ENCODE peak calls at places on chromosomes 6 and 20, in four cellular contexts. H is upper lobe of right lung, V is cardiac muscle cell, X is brain microvascular endothelial cell. J is an unnamed sample.

GRCh38 chr20:39800111-39800510 is 838.0 kb downstream of the DHX35 start:
- DNase-seq in X (peak; percentile 77), V (no peak), H (no peak), J (no peak)

GRCh38 chr20:63661959-63662812 is 4.1 kb downstream of the RTEL1 start:
- DNase-seq in X (no peak), V (no peak), H (no peak), J (no peak)

GRCh38 chr6:57262901-57263694 is 41.0 kb upstream of the RAB23 start:
- DNase-seq in X (peak; percentile 92), V (no peak), H (no peak), J (peak; percentile 93)

GRCh38 chr6:44667668-44668390 is 280.3 kb downstream of the CDC5L start:
- DNase-seq in H (no peak), X (no peak), V (peak; percentile 44), J (no peak)

GRCh38 chr20:48631114-48632016 is 196.4 kb downstream of the PREX1 start:
- DNase-seq in V (no peak), X (peak; percentile 29), H (no peak), J (no peak)

GRCh38 chr20:58086763-58087566 is 141.5 kb downstream of the ANKRD60 start:
- DNase-seq in V (peak; percentile 39), H (no peak), X (peak; percentile 36), J (no peak)

GRCh38 chr6:118876814-118877213 is 17.1 kb upstream of the ASF1A start:
- DNase-seq in V (no peak), H (no peak), X (peak; percentile 77), J (no peak)

GRCh38 chr6:149045404-149045803 is 272.1 kb upstream of the TAB2 start:
- DNase-seq in H (no peak), V (no peak), X (no peak), J (no peak)

GRCh38 chr6:160667854-160668481 is 3.9 kb upstream of the LPA start:
- DNase-seq in V (peak; percentile 2), X (no peak), H (no peak), J (no peak)

GRCh38 chr6:96990462-96990861 is 65.9 kb downstream of the KLHL32 start:
- DNase-seq in H (no peak), V (no peak), X (no peak), J (no peak)

GRCh38 chr6:18047406-18047805 is 60.0 kb upstream of the KIF13A start:
- DNase-seq in H (no peak), X (peak; percentile 39), V (no peak), J (no peak)

GRCh38 chr20:62772994-62773858 is 23.0 kb upstream of the MRGBP start:
- DNase-seq in H (no peak), V (no peak), X (no peak), J (peak; percentile 19)

GRCh38 chr6:92538926-92539325 is 880.4 kb downstream of the EPHA7 start:
- DNase-seq in X (no peak), V (no peak), H (no peak), J (no peak)

GRCh38 chr6:143179096-143179495 is 118.4 kb downstream of the AIG1 start:
- DNase-seq in V (no peak), H (no peak), X (no peak), J (no peak)

GRCh38 chr6:95413789-95414188 is 163.5 kb upstream of the MANEA start:
- DNase-seq in V (no peak), X (no peak), H (no peak), J (no peak)
- TF ChIP-seq CTCF in V (no peak), X (no peak), H (no peak), J (no peak)

GRCh38 chr6:150685860-150686259 is 86.2 kb downstream of the PLEKHG1 start:
- DNase-seq in H (peak; percentile 72), V (no peak), X (no peak), J (no peak)

GRCh38 chr6:150684715-150685459 is 85.2 kb downstream of the PLEKHG1 start:
- DNase-seq in H (no peak), V (no peak), X (no peak), J (no peak)

GRCh38 chr6:150684161-150684560 is 84.5 kb downstream of the PLEKHG1 start:
- DNase-seq in V (no peak), X (no peak), H (no peak), J (no peak)

GRCh38 chr6:150687508-150687907 is 87.8 kb downstream of the PLEKHG1 start:
- DNase-seq in X (no peak), H (no peak), V (no peak), J (no peak)

GRCh38 chr6:150686566-150686965 is 86.9 kb downstream of the PLEKHG1 start:
- DNase-seq in V (no peak), X (no peak), H (no peak), J (no peak)
- H3K4me3 ChIP-seq in V (no peak overlapping the region), X (no peak overlapping the region), H (no peak overlapping the region), J (no peak overlapping the region)

GRCh38 chr6:32842690-32843089 is 1.2 kb downstream of the PSMB8 start:
- DNase-seq in V (no peak), X (no peak), H (no peak), J (no peak)

GRCh38 chr6:32844839-32845372 is 1.1 kb upstream of the PSMB8 start:
- DNase-seq in X (no peak), V (no peak), H (no peak), J (no peak)

GRCh38 chr6:32843321-32843978 is 397 bp downstream of the PSMB8 start:
- DNase-seq in X (no peak), H (no peak), V (no peak), J (no peak)

GRCh38 chr6:32845381-32845884 is 1.6 kb upstream of the PSMB8 start:
- DNase-seq in X (no peak), V (no peak), H (no peak), J (no peak)

DNA sequence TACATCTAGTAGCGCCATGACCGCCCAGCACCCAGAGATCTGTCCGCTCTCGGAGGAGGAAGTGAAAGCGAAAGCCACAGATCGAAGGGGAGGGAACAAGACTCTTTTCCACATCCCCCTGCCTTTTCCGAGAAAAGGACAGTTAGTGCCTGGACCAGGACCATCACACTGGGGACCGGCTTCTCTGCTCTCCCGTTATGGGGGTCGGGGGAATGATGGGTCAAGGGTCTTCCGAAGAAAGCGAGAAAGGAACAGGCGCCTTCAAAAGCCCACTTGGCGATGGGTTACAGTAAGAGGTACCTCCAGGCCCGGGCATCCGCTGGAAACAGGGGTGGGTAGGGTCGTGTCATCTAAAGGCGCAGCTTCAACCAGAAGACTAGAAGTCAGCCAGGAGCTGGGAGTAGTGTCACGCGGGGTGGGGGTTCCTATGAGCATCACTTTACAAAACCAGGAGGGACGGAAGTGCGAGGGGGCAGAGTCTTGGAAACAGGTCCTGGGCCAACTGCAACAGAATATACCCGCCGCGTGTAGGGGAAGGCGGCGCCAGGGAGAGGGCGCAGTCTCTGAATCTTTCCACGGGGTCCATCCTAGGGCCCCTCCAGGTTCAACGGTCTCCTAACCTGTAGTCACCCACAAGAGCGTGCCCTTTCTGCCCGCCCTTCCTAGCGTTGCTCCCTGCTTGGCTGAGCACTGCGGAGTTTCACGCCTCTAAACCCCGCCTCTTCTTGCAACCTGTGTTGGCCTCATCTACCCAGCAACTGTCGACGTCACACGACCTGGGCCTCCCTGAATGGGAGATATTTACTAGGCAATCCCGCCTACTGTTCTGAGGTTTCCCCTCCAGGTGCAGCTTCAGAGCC is at the start of gene PSMB8:
- DNase-seq in V (peak; percentile 95), H (peak; percentile 97), X (peak; percentile 93), J (peak; percentile 81)
- TF ChIP-seq CTCF in V (peak; percentile 21), H (peak; percentile 10), X (peak; percentile 43), J (peak; percentile 35)

GRCh38 chr6:10586302-10586701 is 65.2 kb downstream of the GCNT2 start:
- DNase-seq in H (no peak), X (no peak), V (peak; percentile 13), J (no peak)

GRCh38 chr6:10588562-10589428 is 67.6 kb downstream of the GCNT2 start:
- DNase-seq in V (no peak), X (no peak), H (no peak), J (no peak)

GRCh38 chr6:10589983-10590382 is 68.8 kb downstream of the GCNT2 start:
- DNase-seq in H (no peak), V (no peak), X (no peak), J (no peak)

GRCh38 chr6:10589429-10589727 is 68.2 kb downstream of the GCNT2 start:
- DNase-seq in X (no peak), V (no peak), H (no peak), J (no peak)

DNA sequence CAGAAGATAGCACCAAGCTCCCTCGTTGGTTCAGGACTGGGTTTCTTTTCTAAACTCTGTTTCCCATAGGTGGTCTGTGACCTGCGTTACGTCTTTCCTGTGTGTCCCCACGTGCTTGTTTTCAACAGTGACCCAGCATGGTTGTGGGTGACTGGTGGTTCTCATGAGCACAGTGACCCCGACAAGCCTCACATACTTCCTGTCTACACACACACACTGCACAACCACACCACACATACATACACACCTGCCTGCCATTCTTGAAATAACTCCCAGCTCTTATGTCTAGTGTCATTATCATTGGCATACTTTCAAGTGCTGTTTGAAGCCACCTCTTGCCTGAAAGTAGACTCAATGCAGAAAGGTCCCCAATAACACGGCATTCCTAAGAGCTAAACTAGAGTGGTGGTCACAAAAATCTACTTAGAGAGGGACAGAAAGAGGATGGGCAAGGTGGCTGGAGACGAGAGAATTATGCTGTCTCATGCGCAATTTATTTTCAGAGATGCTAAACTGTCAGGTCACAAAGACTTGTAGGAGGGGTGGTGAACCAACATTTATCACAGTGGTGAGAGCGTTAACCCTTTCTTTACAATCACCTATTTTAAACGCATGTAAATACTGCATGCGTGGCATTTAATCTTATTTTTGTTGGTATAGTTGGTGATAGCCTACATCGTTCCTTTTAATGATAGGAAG is 66.7 kb downstream of the GCNT2 start:
- DNase-seq in V (peak; percentile 75), X (no peak), H (no peak), J (no peak)
- H3K4me3 ChIP-seq in V (peak overlapping the region; percentile 43), X (no peak overlapping the region), H (no peak overlapping the region), J (no peak overlapping the region)

GRCh38 chr6:19873031-19873430 is 35.9 kb downstream of the ID4 start:
- DNase-seq in V (no peak), X (no peak), H (no peak), J (no peak)
- TF ChIP-seq CTCF in V (peak; percentile 17), X (peak; percentile 38), H (no peak), J (no peak)